ENCODE peak calls at places on chromosomes 5 and 9, in five cellular contexts. R is GM23338, T is astrocyte, M is trophoblast cell, S is mesenchymal stem cell. J is an unnamed sample.

GRCh38 chr5:87184544-87184943 is 83.1 kb upstream of the RASA1 start:
- DNase-seq in S (no peak), M (no peak), R (no peak), T (no peak), J (no peak)

GRCh38 chr9:107237873-107238272 is 45.2 kb upstream of the RAD23B start:
- DNase-seq in T (no peak), M (no peak), R (no peak), S (no peak), J (no peak)

GRCh38 chr9:19510907-19511306 is 102.1 kb downstream of the ACER2 start:
- DNase-seq in S (no peak), T (no peak), M (no peak), R (no peak), J (no peak)

GRCh38 chr5:83255268-83255667 is 177.9 kb downstream of the XRCC4 start:
- DNase-seq in T (peak; percentile 77), R (no peak), M (no peak), S (no peak), J (no peak)

GRCh38 chr9:105007143-105007542 is 79.2 kb upstream of the ABCA1 start:
- DNase-seq in R (no peak), S (peak; percentile 88), M (peak; percentile 31), T (peak; percentile 95), J (no peak)

GRCh38 chr9:109576762-109577161 is 78.7 kb upstream of the PTPN3 start:
- DNase-seq in M (no peak), S (no peak), R (no peak), T (no peak), J (no peak)

GRCh38 chr5:85591311-85591710 is 1026.4 kb upstream of the COX7C start:
- DNase-seq in R (peak; percentile 7), S (no peak), M (no peak), T (no peak), J (no peak)

GRCh38 chr5:10595678-10596309 is 31.9 kb downstream of the ANKRD33B start:
- DNase-seq in R (no peak), T (peak; percentile 86), S (peak; percentile 90), M (peak; percentile 71), J (no peak)

GRCh38 chr5:1594336-1595106 is 70.8 kb upstream of the LPCAT1 start:
- DNase-seq in T (no peak), R (peak; percentile 82), M (peak; percentile 52), S (peak; percentile 40), J (peak; percentile 96)

GRCh38 chr9:101848485-101848919 is 110.1 kb upstream of the GRIN3A start:
- DNase-seq in R (no peak), M (no peak), S (no peak), T (peak; percentile 15), J (no peak)

GRCh38 chr9:100938507-100938906 is 90.0 kb upstream of the PLPPR1 start:
- DNase-seq in M (no peak), T (no peak), S (no peak), R (no peak), J (no peak)

GRCh38 chr9:91433180-91433579 is 9.5 kb upstream of the NFIL3 start:
- DNase-seq in S (peak; percentile 91), R (no peak), M (peak; percentile 30), T (peak; percentile 94), J (no peak)

GRCh38 chr5:61333351-61334223 is 1.5 kb downstream of the ZSWIM6 start:
- DNase-seq in T (no peak), S (peak; percentile 34), M (peak; percentile 26), R (peak; percentile 48), J (peak; percentile 68)

GRCh38 chr5:171249460-171249859 is 59.6 kb upstream of the TLX3 start:
- DNase-seq in S (no peak), R (no peak), T (no peak), M (no peak), J (no peak)

GRCh38 chr9:133524679-133525228 is at the start of gene MYMK:
- DNase-seq in R (no peak), T (no peak), S (no peak), M (no peak), J (no peak)

GRCh38 chr9:111661802-111662491 is 542 bp downstream of the GNG10 start:
- DNase-seq in T (peak; percentile 17), S (peak; percentile 62), M (peak; percentile 75), R (peak; percentile 75), J (peak; percentile 90)

GRCh38 chr5:140150201-140150600 is 24.5 kb downstream of the IGIP start:
- DNase-seq in S (no peak), T (no peak), R (no peak), M (no peak), J (no peak)

GRCh38 chr9:3969846-3970245 is 330.0 kb downstream of the GLIS3 start:
- DNase-seq in M (no peak), T (no peak), S (no peak), R (no peak), J (no peak)

GRCh38 chr9:129060991-129061390 is 19.9 kb upstream of the DOLPP1 start:
- DNase-seq in M (no peak), S (no peak), T (no peak), R (no peak), J (no peak)

GRCh38 chr5:38734353-38734752 is 111.5 kb upstream of the OSMR start:
- DNase-seq in S (no peak), R (peak; percentile 84), M (no peak), T (no peak), J (peak; percentile 63)

GRCh38 chr5:33361781-33362180 is 79.0 kb upstream of the TARS1 start:
- DNase-seq in R (no peak), S (peak; percentile 24), M (no peak), T (no peak), J (no peak)

GRCh38 chr5:170638454-170639220 is 134.8 kb downstream of the KCNIP1 start:
- DNase-seq in R (peak; percentile 94), T (no peak), S (peak; percentile 54), M (peak; percentile 42), J (peak; percentile 87)

DNA sequence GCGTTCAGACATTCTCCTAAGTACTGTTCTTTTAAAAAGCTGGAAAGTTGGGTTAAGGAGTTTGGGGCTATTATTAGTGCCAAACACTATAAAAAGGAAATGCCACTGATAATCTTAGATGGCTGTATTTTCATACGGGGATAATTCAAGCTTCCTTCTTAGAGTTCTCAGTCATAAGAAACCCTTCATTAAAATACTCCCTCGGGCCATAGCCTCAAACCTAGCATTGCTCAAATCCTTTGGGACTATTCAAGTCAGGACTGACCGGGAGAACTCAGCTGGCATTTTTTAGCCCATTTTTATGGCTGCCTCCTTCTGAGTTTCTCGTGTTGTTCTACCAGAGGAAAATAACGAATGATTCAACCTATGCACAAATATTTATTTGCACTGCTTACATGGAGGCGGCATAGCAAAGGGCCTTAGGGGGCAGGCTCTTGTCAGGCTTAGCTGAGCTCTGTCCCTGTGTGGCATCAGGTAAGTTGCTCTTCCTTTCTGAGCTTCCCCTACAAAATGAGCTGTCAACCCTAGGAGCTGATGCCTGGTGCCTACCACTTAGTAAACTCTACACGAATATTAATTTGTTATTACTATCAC is 33.5 kb upstream of the ADAM19 start:
- DNase-seq in R (no peak), M (peak; percentile 58), S (no peak), T (no peak), J (no peak)
- H3K4me3 ChIP-seq in R (no peak overlapping the region), M (no peak overlapping the region), S (no peak overlapping the region), T (no peak overlapping the region), J (no peak overlapping the region)

GRCh38 chr9:95770653-95771131 is 104.8 kb upstream of the ERCC6L2 start:
- DNase-seq in T (no peak), S (no peak), R (peak; percentile 85), M (peak; percentile 66), J (peak; percentile 89)
- H3K4me2 ChIP-seq in T (no peak overlapping the region), S (no peak overlapping the region), R (peak overlapping the region; percentile 71), M (peak overlapping the region; percentile 11), J (peak overlapping the region; percentile 70)

GRCh38 chr5:168317096-168317520 is 25.7 kb downstream of the WWC1 start:
- DNase-seq in M (no peak), R (no peak), T (no peak), S (no peak), J (peak; percentile 38)
- H3K4me1 ChIP-seq in M (peaks cover 38% of the 10 kb centered on the region), R (peaks cover 24% of the 10 kb centered on the region), T (peaks cover 46% of the 10 kb centered on the region), S (peaks cover 19% of the 10 kb centered on the region), J (peaks cover 28% of the 10 kb centered on the region)

GRCh38 chr9:80866121-80866520 is 823.2 kb downstream of the TLE1 start:
- DNase-seq in T (no peak), S (peak; percentile 12), M (no peak), R (no peak), J (no peak)
- H3K4me3 ChIP-seq in T (no peak overlapping the region), S (no peak overlapping the region), M (no peak overlapping the region), R (no peak overlapping the region), J (no peak overlapping the region)

DNA sequence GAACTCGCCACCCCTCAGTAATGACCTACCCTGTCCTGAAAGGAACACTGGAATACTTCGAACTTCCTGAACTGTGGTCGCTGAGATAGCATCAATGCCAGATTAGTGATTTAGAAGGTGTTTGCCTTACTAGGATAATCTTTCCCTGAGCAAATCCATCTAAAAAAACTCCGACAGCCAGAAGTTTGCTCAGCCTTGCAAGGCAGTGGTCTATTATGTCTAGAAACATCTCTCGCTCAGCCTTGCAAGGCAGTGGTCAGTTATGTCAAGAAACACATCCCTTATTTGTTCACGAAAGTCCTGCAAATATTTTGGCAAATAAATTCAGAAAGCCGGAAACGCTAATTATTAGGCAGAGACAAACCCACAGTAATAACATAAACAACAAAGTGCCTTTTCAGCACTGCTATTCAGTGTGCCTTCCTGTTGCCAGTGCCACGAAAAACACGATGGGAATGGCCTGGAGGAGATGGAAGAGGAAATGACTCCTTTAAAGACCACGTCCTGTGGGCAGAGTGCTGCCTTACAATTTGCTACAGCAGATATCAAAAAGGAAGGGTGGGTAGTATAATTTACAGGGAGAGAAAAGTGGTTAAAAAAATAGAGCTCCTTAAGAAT is 184.5 kb downstream of the GNAQ start:
- DNase-seq in R (no peak), M (no peak), S (peak; percentile 70), T (peak; percentile 54), J (no peak)
- H3K4me2 ChIP-seq in R (no peak overlapping the region), M (no peak overlapping the region), S (no peak overlapping the region), T (peak overlapping the region; percentile 53), J (no peak overlapping the region)

DNA sequence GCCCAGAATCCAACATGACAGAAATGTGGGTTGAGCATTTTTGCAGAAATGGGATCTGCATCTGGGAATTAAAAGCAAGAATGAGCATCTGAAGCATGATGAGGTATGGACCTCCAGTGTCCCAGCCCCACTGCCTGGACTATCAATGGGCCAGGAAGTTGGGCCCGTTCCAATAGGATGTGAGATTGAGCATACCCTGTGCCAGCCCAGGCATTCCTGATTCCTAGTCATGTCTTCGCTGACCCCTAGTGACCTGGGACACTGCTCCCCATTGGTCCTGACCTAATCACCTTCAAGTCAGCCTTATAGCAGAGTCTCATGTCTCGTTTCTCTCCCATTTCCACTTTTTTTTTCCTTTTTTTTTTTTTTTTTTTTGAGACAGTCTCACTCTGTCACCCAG is 197.4 kb upstream of the IRX2 start:
- DNase-seq in R (no peak), M (no peak), T (no peak), S (no peak), J (no peak)
- H3K4me1 ChIP-seq in R (no peaks in the 10 kb centered on the region), M (no peaks in the 10 kb centered on the region), T (no peaks in the 10 kb centered on the region), S (no peaks in the 10 kb centered on the region), J (no peaks in the 10 kb centered on the region)

DNA sequence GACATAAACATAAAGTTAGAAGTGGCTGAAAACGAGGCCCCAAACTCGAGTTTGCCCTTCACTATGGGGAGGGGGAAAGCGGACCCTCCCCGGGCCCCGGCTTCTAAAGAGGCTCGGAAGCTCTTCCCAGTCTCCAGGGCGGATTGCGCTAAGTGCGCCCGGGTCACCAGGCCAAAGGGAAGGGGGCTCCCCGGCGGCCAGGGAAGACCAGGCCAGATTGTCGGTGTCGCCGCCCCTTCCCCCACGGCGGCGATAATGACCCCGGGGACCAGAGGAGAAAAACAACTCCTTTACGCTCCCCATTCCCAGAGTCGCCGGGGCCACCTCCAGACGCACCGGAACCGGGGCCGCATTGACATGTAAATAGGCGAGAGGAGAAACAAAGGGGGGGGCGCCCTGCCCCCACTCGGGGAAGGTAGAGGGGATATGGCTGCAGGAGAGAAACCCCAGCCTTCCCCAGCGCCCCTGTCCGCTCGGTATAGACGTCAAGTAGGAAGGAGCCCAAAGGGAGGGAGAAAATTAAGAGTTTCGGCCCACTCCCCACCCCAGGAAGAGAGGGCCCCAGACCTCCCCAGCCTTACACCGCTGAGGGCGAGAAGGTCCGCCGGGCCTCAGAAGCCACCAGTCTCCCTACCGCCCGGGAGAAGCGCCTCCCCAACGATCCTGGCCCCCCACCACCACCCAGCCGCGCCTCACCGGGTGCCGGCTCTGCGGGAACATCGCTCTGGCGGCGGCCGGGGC is 1.7 kb downstream of the TLE1 start:
- DNase-seq in R (peak; percentile 86), S (peak; percentile 56), T (peak; percentile 22), M (peak; percentile 14), J (peak; percentile 74)
- H3K4me3 ChIP-seq in R (peak overlapping the region; percentile 82), S (peak overlapping the region; percentile 82), T (peak overlapping the region; percentile 73), M (peak overlapping the region; percentile 95), J (peak overlapping the region; percentile 92)